ENCODE peak calls at places on chromosomes 12 and 14, in ten cellular contexts. T is cardiac septum; A is stimulated activated effector memory CD8-positive, alpha-beta T cell treated with anti-CD3 and anti-CD28 coated beads, Interleukin-12 subunit alpha, Interleukin-12 subunit beta, amount 100 ng/mL, for 72 hours; M is sigmoid colon; C is HS-5; W is left ventricle myocardium superior; F is activated CD8-positive, alpha-beta memory T cell treated with anti-CD3 and anti-CD28 coated beads, Interleukin-2, amount 10 ng/mL, durations not matched to agents 7 days and 5 days; K is GM03348; B is stimulated activated CD4-positive, alpha-beta T cell treated with anti-CD3 and anti-CD28 coated beads, TNF-alpha, amount 100 ng/mL, for 1 hour; L is activated T-helper 1 cell treated with anti-CD3 and anti-CD28 coated beads, Interleukin-2, amount 50 U/mL, for 16 hours. R is an unnamed sample.

GRCh38 chr12:129659927-129660326 is 243.9 kb downstream of the TMEM132D start:
- DNase-seq in T (no peak), M (no peak), C (peak; percentile 29), F (no peak), L (no peak), W (no peak), K (no peak), B (no peak), A (no peak), R (no peak)

GRCh38 chr12:42187799-42188198 is 43.1 kb upstream of the GXYLT1 start:
- DNase-seq in C (no peak), A (no peak), K (no peak), W (no peak), F (no peak), L (no peak), M (no peak), T (no peak), B (no peak), R (no peak)

GRCh38 chr12:60205500-60205899 is 609.7 kb downstream of the SLC16A7 start:
- DNase-seq in K (peak; percentile 4), M (no peak), B (no peak), F (no peak), W (no peak), T (no peak), L (no peak), A (no peak), C (peak; percentile 57), R (no peak)

GRCh38 chr14:64507376-64508156 is 3.0 kb downstream of the ZBTB1 start:
- DNase-seq in M (no peak), C (no peak), A (no peak), T (no peak), K (peak; percentile 20), B (peak; percentile 14), W (no peak), F (no peak), L (no peak), R (no peak)

GRCh38 chr12:71397433-71397954 is 42.1 kb upstream of the LGR5 start:
- DNase-seq in B (no peak), T (no peak), K (peak; percentile 61), W (no peak), A (no peak), M (no peak), L (no peak), F (no peak), C (peak; percentile 70), R (no peak)

GRCh38 chr14:72457641-72458040 is 436.3 kb downstream of the DPF3 start:
- DNase-seq in W (no peak), L (no peak), A (no peak), C (peak; percentile 79), B (no peak), K (peak; percentile 79), F (no peak), T (no peak), M (no peak), R (no peak)

GRCh38 chr12:79534029-79534867 is 156.5 kb downstream of the PAWR start:
- DNase-seq in L (no peak), F (no peak), K (no peak), M (no peak), W (no peak), T (no peak), B (no peak), C (no peak), A (no peak), R (no peak)

GRCh38 chr12:118360785-118361404 is 11.8 kb downstream of the TAOK3 start:
- DNase-seq in B (no peak), L (no peak), F (no peak), M (no peak), C (peak; percentile 77), T (no peak), A (no peak), W (no peak), K (peak; percentile 32), R (no peak)

GRCh38 chr12:111826316-111826715 is 15.7 kb upstream of the MAPKAPK5 start:
- DNase-seq in F (no peak), B (no peak), K (no peak), W (no peak), M (no peak), L (no peak), A (no peak), C (no peak), T (no peak), R (no peak)

GRCh38 chr12:125330645-125331341 is 265.6 kb downstream of the AACS start:
- DNase-seq in B (peak; percentile 25), W (peak; percentile 80), T (peak; percentile 79), F (peak; percentile 63), L (no peak), M (peak; percentile 73), A (peak; percentile 78), K (peak; percentile 93), C (no peak), R (no peak)